ENCODE peak calls at places on chromosomes 12 and 14, in ten cellular contexts. V is NCI-H1105 treated with DMSO at 0.1 percent for 48 hours; Q is naive thymus-derived CD8-positive, alpha-beta T cell; T is AG10803; J is NAMALWA; W is NCI-H460; E is dorsolateral prefrontal cortex; R is HTR-8/SVneo; N is CD8-positive, alpha-beta memory T cell; M is NCI-H748 treated with DMSO at 0.1 percent for 48 hours. U is an unnamed sample.
A peak's percentile ranks its signal among the peaks of the same experiment; 100 is the strongest.

GRCh38 chr14:34324363-34324795 is 137.7 kb downstream of the SPTSSA start:
- DNase-seq in V (peak; percentile 61), Q (no peak), T (peak; percentile 28), J (peak; percentile 53), W (peak; percentile 38), E (no peak), R (peak; percentile 22), N (peak; percentile 15), M (peak; percentile 32), U (no peak)

GRCh38 chr12:111450676-111451075 is 45.0 kb downstream of the SH2B3 start:
- DNase-seq in V (no peak), Q (no peak), T (no peak), J (no peak), W (no peak), E (no peak), R (no peak), N (no peak), M (no peak), U (no peak)

GRCh38 chr12:3594966-3595365 is 104.0 kb downstream of the PRMT8 start:
- DNase-seq in V (no peak), Q (no peak), T (no peak), J (no peak), W (no peak), E (no peak), R (no peak), N (no peak), M (no peak), U (no peak)

GRCh38 chr12:106301611-106302321 is 767 bp upstream of the TCP11L2 start:
- DNase-seq in V (peak; percentile 57), Q (peak; percentile 87), T (peak; percentile 25), J (peak; percentile 87), W (peak; percentile 55), E (peak; percentile 30), R (peak; percentile 27), N (peak; percentile 89), M (peak; percentile 11), U (peak; percentile 11)

GRCh38 chr14:68685419-68686211 is 107.3 kb downstream of the ZFP36L1 start:
- DNase-seq in V (no peak), Q (peak; percentile 82), T (peak; percentile 67), J (peak; percentile 38), W (no peak), E (no peak), R (peak; percentile 86), N (peak; percentile 82), M (no peak), U (no peak)

GRCh38 chr12:50589650-50590435 is 85.1 kb downstream of the DIP2B start:
- DNase-seq in V (no peak), Q (no peak), T (peak; percentile 80), J (no peak), W (no peak), E (no peak), R (peak; percentile 36), N (peak; percentile 12), M (no peak), U (no peak)

GRCh38 chr12:95553202-95553943 is 2.1 kb upstream of the USP44 start:
- DNase-seq in V (no peak), Q (no peak), T (no peak), J (no peak), W (no peak), E (no peak), R (no peak), N (no peak), M (no peak), U (no peak)

GRCh38 chr12:122021822-122022392 is at the start of gene BCL7A:
- DNase-seq in V (peak; percentile 63), Q (peak; percentile 61), T (peak; percentile 82), J (peak; percentile 71), W (peak; percentile 54), E (peak; percentile 80), R (peak; percentile 49), N (peak; percentile 57), M (peak; percentile 42), U (peak; percentile 73)

GRCh38 chr14:34046799-34047520 is 96.1 kb upstream of the EGLN3 start:
- DNase-seq in V (no peak), Q (no peak), T (no peak), J (no peak), W (no peak), E (no peak), R (no peak), N (no peak), M (no peak), U (no peak)

GRCh38 chr12:88946377-88946997 is 366.2 kb upstream of the KITLG start:
- DNase-seq in V (peak; percentile 38), Q (no peak), T (peak; percentile 98), J (peak; percentile 58), W (no peak), E (no peak), R (no peak), N (no peak), M (no peak), U (no peak)

GRCh38 chr12:49632401-49632800 is 9.0 kb downstream of the PRPF40B start:
- DNase-seq in V (no peak), Q (no peak), T (no peak), J (no peak), W (no peak), E (no peak), R (no peak), N (no peak), M (no peak), U (no peak)

GRCh38 chr12:56520025-56520810 is 1.4 kb upstream of the RBMS2 start:
- DNase-seq in V (no peak), Q (no peak), T (peak; percentile 43), J (no peak), W (no peak), E (no peak), R (no peak), N (no peak), M (no peak), U (no peak)

GRCh38 chr12:118842753-118843335 is 138.5 kb upstream of the SRRM4 start:
- DNase-seq in V (no peak), Q (no peak), T (no peak), J (no peak), W (no peak), E (peak; percentile 82), R (no peak), N (no peak), M (no peak), U (peak; percentile 29)

GRCh38 chr14:78143489-78144145 is 26.6 kb upstream of the NRXN3 start:
- DNase-seq in V (no peak), Q (no peak), T (no peak), J (no peak), W (peak; percentile 15), E (no peak), R (no peak), N (no peak), M (no peak), U (no peak)

GRCh38 chr12:132308311-132309161 is 20.9 kb downstream of the GALNT9 start:
- DNase-seq in V (no peak), Q (no peak), T (no peak), J (no peak), W (no peak), E (no peak), R (no peak), N (no peak), M (no peak), U (no peak)

GRCh38 chr12:41011939-41012338 is 176.2 kb upstream of the PDZRN4 start:
- DNase-seq in V (no peak), Q (no peak), T (no peak), J (peak; percentile 12), W (no peak), E (no peak), R (no peak), N (no peak), M (no peak), U (no peak)